ENCODE peak calls at places on chromosome 14, in six cellular contexts. D, K, F, Y, U and L are unnamed samples.

GRCh38 chr14:103136388-103137271 is 13.4 kb downstream of the TNFAIP2 start:
- DNase-seq in D (peak), K (no peak), F (no peak), Y (peak), U (no peak), L (peak)

GRCh38 chr14:68977741-68978549 is 1.2 kb downstream of the ACTN1 start:
- DNase-seq in D (peak), K (peak), F (no peak), Y (peak), U (no peak), L (peak)

GRCh38 chr14:30748343-30748742 is 126.0 kb upstream of the COCH start:
- DNase-seq in D (no peak), K (no peak), F (no peak), Y (no peak), U (no peak), L (no peak)

GRCh38 chr14:77314043-77314442 is 6.6 kb downstream of the POMT2 start:
- DNase-seq in D (peak), K (no peak), F (no peak), Y (no peak), U (no peak), L (no peak)

GRCh38 chr14:44833376-44833775 is 128.4 kb downstream of the KLHL28 start:
- DNase-seq in D (peak), K (no peak), F (no peak), Y (no peak), U (no peak), L (no peak)

GRCh38 chr14:95663226-95663797 is 22.9 kb upstream of the TCL1B start:
- DNase-seq in D (no peak), K (no peak), F (no peak), Y (no peak), U (peak), L (no peak)

GRCh38 chr14:65966188-65966587 is 520.0 kb upstream of the CCDC196 start:
- DNase-seq in D (no peak), K (no peak), F (no peak), Y (no peak), U (no peak), L (no peak)

GRCh38 chr14:38839743-38840375 is 263.2 kb downstream of the SEC23A start:
- DNase-seq in D (peak), K (peak), F (no peak), Y (no peak), U (no peak), L (no peak)

GRCh38 chr14:50792634-50793068 is 38.3 kb downstream of the NIN start:
- DNase-seq in D (no peak), K (no peak), F (no peak), Y (no peak), U (no peak), L (no peak)

GRCh38 chr14:69652942-69653680 is 41.7 kb downstream of the SUSD6 start:
- DNase-seq in D (no peak), K (no peak), F (no peak), Y (no peak), U (no peak), L (peak)

GRCh38 chr14:81323621-81324400 is 76.3 kb downstream of the STON2 start:
- DNase-seq in D (peak), K (no peak), F (no peak), Y (no peak), U (no peak), L (no peak)

GRCh38 chr14:74841230-74842207 is 34.4 kb downstream of the PROX2 start:
- DNase-seq in D (no peak), K (no peak), F (no peak), Y (no peak), U (peak), L (peak)

GRCh38 chr14:32896979-32897723 is 41.5 kb upstream of the NPAS3 start:
- DNase-seq in D (no peak), K (peak), F (peak), Y (no peak), U (no peak), L (no peak)

GRCh38 chr14:103444837-103445524 is 59.8 kb downstream of the MARK3 start:
- DNase-seq in D (peak), K (no peak), F (no peak), Y (peak), U (no peak), L (no peak)

GRCh38 chr14:91177073-91177796 is 63.4 kb downstream of the DGLUCY start:
- DNase-seq in D (peak), K (peak), F (peak), Y (peak), U (peak), L (peak)

GRCh38 chr14:56117765-56118610 is at the start of gene PELI2:
- DNase-seq in D (peak), K (peak), F (peak), Y (peak), U (no peak), L (peak)

GRCh38 chr14:96564389-96564788 is 62.2 kb downstream of the PAPOLA start:
- DNase-seq in D (no peak), K (no peak), F (no peak), Y (no peak), U (no peak), L (no peak)

GRCh38 chr14:67738740-67739504 is 37.2 kb downstream of the RDH12 start:
- DNase-seq in D (peak), K (no peak), F (peak), Y (peak), U (no peak), L (peak)

GRCh38 chr14:78721756-78722455 is 551.7 kb downstream of the NRXN3 start:
- DNase-seq in D (no peak), K (no peak), F (no peak), Y (no peak), U (no peak), L (no peak)

GRCh38 chr14:75518625-75519024 is 3.6 kb upstream of the BATF start:
- DNase-seq in D (peak), K (peak), F (peak), Y (peak), U (no peak), L (peak)

GRCh38 chr14:88868558-88869159 is 44.2 kb downstream of the TTC8 start:
- DNase-seq in D (peak), K (peak), F (peak), Y (no peak), U (no peak), L (peak)

GRCh38 chr14:102046337-102047278 is 40.2 kb downstream of the HSP90AA1 start:
- DNase-seq in D (peak), K (peak), F (peak), Y (peak), U (no peak), L (peak)
- TF ChIP-seq CTCF in D (peak), K (no peak), F (peak), Y (peak), U (peak), L (peak)

DNA sequence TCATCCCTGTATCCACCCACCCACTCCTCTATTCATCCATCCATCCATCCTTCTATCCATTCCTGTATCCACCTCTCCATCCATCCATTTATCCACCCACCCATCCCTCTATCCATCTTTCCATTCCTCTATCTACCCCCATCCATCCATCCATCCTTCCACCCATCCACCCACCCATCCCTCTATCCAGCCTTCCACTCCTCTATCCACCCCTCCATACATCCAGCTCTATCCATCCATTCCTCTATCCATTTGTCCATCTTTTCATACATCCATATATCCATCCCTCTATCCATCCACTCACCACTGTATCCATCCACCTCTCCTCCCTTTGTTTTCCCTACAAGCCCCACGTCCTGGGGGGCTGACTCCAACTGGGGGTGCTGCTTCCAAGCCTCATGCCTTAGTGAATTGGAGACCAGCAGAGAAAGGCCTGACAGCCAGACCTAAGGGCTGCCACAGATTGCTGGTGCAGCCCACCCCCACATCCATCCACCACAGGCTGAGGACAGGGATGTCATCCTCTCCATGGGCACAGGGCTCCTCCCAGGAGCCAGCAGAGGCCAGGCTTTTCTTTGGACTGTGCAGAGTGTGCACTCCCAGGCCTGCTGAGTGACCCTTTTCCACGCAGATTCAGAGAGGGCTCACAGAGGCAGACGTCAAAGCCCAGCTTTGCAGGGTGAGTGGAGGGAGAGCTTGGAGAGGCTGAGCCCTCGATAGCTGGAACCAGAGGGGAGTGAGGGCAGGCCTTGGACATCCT is 18.9 kb upstream of the GPR132 start:
- DNase-seq in D (no peak), K (no peak), F (no peak), Y (no peak), U (no peak), L (no peak)
- TF ChIP-seq MYC in D (no peak), K (no peak), F (no peak), Y (no peak), U (no peak), L (no peak)

GRCh38 chr14:102063092-102063807 is 23.6 kb downstream of the HSP90AA1 start:
- DNase-seq in D (peak), K (peak), F (peak), Y (peak), U (peak), L (peak)
- TF ChIP-seq CTCF in D (peak), K (peak), F (peak), Y (peak), U (peak), L (peak)

DNA sequence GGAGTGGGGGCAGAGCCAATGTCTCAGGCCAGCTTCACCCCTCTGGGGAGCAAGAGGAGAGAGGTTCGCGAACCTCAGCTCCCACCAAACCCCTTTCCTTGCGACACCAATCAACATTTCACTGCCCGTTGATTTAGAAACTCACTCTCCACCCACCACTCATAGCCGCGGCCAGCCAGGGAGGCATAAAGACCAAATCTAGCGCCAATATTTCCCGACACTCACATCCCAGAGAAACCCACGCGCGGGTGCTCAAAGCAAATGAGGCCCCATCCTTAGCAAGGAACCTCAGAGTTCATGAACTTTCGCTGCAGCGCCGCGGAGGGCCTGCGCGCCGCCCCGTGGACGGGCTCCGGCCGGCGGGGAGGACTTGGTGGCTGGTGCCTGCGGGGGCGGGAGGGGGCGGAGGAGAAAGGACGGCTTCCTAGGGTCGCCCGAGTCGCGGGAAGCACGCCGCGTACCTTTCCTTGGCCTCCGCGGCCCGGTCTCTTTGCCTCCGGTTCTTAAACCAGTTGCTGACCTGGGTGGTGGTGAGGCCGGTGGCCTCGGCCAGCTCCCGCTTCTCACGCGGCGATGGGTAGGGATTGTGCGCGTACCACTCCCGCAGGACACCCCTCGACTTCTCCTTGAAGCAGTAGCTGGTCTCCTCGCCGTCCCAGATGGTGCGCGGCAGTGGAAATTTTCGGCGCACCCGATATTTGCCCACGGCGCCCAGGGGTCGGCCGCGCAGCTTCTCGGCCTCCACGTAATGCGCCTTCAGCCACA is 926 bp downstream of the SIX1 start:
- DNase-seq in D (peak), K (no peak), F (no peak), Y (peak), U (no peak), L (peak)
- TF ChIP-seq MYC in D (no peak), K (no peak), F (no peak), Y (no peak), U (no peak), L (no peak)

DNA sequence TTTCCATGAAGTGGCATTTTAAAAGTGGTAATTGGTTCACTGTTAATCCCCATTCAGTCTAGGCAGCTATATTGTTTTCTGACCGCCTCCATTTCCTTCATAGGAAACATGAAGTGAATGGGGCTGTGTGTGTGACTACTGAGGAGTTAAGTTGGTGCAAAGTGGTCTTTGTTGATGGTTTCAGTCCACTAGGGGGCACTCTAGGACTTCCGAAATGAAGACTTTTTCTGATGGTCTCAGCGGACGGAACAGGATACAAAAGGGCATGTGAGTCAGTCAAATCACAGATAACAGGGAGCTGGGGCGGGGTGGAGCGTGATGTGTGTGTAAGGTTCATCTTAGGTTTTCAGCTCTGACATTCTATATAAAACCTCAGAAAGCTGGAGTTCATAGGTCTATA is 240.1 kb upstream of the OR4E1 start:
- DNase-seq in D (peak), K (peak), F (peak), Y (peak), U (peak), L (peak)
- TF ChIP-seq CTCF in D (peak), K (peak), F (peak), Y (peak), U (peak), L (peak)

GRCh38 chr14:71244341-71244740 is 337.1 kb downstream of the PCNX1 start:
- DNase-seq in D (no peak), K (no peak), F (no peak), Y (no peak), U (no peak), L (no peak)
- TF ChIP-seq MYC in D (no peak), K (no peak), F (no peak), Y (no peak), U (no peak), L (no peak)

DNA sequence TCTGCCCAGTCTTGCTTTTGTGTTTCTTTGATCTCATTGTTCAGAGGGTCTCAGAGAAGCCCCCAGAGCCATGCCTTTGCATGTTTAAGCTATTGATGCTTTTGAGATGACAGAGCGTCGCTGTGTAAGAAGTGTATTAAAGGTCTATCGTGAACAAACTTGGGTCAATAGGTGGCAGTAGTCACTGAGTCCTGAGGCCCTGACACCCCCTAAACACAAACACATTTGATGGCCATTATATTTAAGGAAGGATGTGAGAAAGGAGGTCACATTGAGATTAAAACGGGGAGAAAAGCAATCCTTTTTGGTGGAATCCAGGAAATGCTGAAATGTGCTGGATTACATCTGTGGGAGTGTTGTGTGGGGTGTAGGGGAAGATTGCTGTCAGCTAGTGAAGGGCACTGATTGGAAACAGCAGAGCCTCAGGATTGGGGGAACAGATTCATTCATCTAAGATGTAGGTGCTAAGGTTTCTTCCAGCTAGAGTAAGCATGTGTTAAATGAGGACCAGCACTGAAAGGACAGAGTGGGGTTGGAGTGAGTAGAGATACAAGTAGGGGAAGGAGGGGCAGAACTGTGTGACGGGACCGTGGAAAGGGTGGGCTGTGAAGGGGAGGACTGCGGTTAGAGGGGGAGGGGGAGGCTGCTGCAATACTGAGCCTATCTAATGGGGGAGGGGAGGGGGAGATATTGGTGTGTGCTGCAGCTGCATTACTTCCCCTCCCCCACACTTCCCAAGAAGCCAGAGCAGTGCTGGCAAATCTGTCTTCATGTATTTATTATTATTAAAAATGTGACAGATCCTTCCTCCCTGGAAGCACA is 12.7 kb downstream of the NGDN start:
- DNase-seq in D (no peak), K (no peak), F (no peak), Y (no peak), U (no peak), L (no peak)
- TF ChIP-seq CTCF in D (no peak), K (no peak), F (peak), Y (no peak), U (no peak), L (no peak)

GRCh38 chr14:21383848-21384493 is at the start of gene SUPT16H:
- DNase-seq in D (peak), K (peak), F (peak), Y (peak), U (peak), L (peak)

GRCh38 chr14:21382095-21382494 is 1.7 kb downstream of the SUPT16H start:
- DNase-seq in D (no peak), K (no peak), F (no peak), Y (no peak), U (no peak), L (no peak)

GRCh38 chr14:21385170-21385904 is 1.5 kb upstream of the SUPT16H start:
- DNase-seq in D (no peak), K (no peak), F (no peak), Y (no peak), U (no peak), L (peak)

GRCh38 chr14:21384494-21384851 is 654 bp upstream of the SUPT16H start:
- DNase-seq in D (no peak), K (no peak), F (no peak), Y (no peak), U (no peak), L (no peak)

DNA sequence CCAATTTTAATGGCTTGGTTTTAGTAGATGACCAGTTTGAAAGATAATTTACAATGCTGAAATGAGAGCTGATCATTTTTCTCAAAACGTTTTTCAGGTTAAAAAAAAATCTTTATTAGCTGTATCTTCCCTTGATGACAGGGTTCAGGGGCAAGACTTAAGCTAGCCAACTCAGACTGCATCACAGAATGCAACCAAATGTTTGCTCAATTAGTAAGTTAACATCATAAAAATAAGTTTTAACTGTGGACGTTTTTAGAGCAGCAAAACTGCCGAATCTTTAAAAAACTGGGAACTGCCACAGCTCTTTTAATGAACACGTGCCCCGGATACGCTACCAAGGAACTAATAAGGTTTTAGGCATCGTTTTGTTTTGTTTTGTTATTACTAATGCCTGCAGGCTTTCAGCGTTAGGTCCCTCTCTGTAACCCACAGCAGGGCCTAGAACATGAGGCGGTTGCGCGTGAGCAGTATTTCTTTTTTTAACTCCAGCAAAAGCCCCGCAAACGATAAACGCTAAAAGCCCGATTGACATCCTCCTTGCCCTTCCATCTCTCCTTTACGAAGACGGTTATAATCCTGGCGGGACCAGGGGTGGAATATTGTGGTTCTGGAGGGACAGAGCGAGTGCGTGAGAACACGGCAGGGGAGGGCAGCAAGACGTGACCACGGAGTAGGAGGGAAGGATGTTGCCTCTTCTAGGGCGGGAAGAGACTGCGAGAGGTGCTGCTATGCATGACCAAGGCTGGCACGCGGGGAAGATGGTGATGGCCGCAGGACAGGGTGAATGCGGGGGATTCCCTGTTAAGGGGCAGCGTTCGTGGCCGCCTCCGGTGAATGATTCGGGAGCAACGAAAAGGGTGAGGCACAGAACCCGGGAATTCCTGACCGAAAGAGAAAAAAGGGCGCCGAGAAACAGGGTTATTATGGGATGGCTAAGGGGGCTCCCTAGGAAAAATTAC is 652 bp downstream of the SUPT16H start:
- DNase-seq in D (peak), K (peak), F (peak), Y (peak), U (no peak), L (peak)
- TF ChIP-seq MYC in D (peak), K (no peak), F (no peak), Y (no peak), U (no peak), L (no peak)

DNA sequence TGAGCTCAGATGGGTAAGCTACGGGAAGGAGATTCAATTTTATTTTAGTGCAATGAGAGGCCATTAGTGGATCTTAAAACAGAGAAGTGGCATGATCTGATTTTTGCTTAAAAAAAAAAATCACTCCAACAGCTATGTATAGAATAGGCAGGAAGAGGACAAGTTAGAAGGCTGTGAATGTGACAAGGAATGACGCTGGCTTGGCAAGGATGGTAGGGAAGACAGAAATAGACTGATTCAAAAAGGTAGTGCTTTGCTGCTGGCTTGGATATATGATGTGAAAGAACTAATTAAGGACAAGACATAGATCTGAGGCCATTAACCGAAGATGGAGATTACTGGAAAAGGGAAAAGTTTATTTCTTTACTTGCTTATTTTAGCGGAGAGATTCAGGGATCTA is 105.2 kb upstream of the GPHB5 start:
- DNase-seq in D (no peak), K (no peak), F (no peak), Y (no peak), U (no peak), L (no peak)
- TF ChIP-seq CTCF in D (no peak), K (no peak), F (no peak), Y (no peak), U (no peak), L (no peak)